ENCODE peak calls at places on chromosome 7, in five cellular contexts. X is right atrium auricular region, Q is psoas muscle, L is OCI-LY7, A is thoracic aorta. S is an unnamed sample.

GRCh38 chr7:156334636-156335035 is 305.9 kb upstream of the RNF32 start:
- DNase-seq in L (no peak), Q (no peak), X (no peak), A (no peak), S (no peak)

GRCh38 chr7:4681218-4681851 is 760 bp upstream of the FOXK1 start:
- DNase-seq in X (no peak), A (no peak), Q (no peak), L (peak; percentile 6), S (no peak)

GRCh38 chr7:158473238-158473637 is 114.4 kb downstream of the PTPRN2 start:
- DNase-seq in L (no peak), X (no peak), A (no peak), Q (no peak), S (no peak)

GRCh38 chr7:19930051-19930450 is 156.6 kb upstream of the TMEM196 start:
- DNase-seq in L (no peak), Q (no peak), X (no peak), A (no peak), S (no peak)

GRCh38 chr7:82542665-82543064 is 99.1 kb upstream of the CACNA2D1 start:
- DNase-seq in X (no peak), L (no peak), Q (no peak), A (no peak), S (no peak)

GRCh38 chr7:65216469-65216868 is 157.2 kb upstream of the ZNF92 start:
- DNase-seq in A (no peak), X (no peak), Q (no peak), L (peak; percentile 83), S (peak; percentile 90)

GRCh38 chr7:15085361-15085760 is 182.8 kb upstream of the DGKB start:
- DNase-seq in L (no peak), A (no peak), X (no peak), Q (no peak), S (no peak)

GRCh38 chr7:45084336-45084735 is 4.4 kb downstream of the NACAD start:
- DNase-seq in L (no peak), Q (no peak), A (no peak), X (no peak), S (no peak)

GRCh38 chr7:1974714-1975113 is 258.0 kb downstream of the MAD1L1 start:
- DNase-seq in X (no peak), L (no peak), Q (peak; percentile 13), A (no peak), S (no peak)

GRCh38 chr7:141263508-141263907 is 189.6 kb downstream of the TMEM178B start:
- DNase-seq in Q (no peak), A (no peak), X (no peak), L (no peak), S (no peak)

GRCh38 chr7:37820708-37821468 is 27.5 kb upstream of the NME8 start:
- DNase-seq in A (no peak), X (no peak), Q (no peak), L (no peak), S (no peak)

GRCh38 chr7:37822946-37823345 is 25.5 kb upstream of the NME8 start:
- DNase-seq in Q (no peak), X (no peak), L (no peak), A (no peak), S (no peak)

GRCh38 chr7:37826825-37827224 is 21.6 kb upstream of the NME8 start:
- DNase-seq in L (no peak), Q (no peak), A (no peak), X (no peak), S (no peak)

DNA sequence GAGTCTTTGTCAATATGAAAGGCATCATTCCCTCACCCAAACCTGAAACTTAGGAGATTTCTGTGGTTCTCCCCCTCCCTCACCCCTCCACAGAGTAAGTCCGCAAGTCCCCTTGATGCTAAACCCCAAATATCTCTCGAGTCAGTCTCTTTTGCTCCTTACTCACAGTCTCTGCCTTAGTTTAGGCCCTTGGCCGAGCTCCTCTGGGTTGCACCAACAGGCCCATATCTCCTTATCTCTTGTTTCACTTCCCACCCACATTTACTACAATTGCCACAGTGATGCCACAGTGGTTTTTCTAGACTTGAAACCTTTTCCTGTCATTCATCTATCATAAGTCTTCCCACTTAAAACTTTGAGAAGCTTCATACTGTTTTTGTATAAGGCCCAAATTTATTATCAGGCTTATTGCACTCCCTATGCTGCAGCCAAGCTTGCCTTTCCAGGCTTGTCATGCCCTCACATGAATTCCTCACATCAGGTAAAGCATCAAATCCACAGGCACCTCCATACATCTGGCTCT is 23.3 kb upstream of the NME8 start:
- DNase-seq in A (no peak), L (no peak), X (no peak), Q (no peak), S (no peak)
- H3K4me1 ChIP-seq in A (no peaks in the 10 kb centered on the region), L (no peaks in the 10 kb centered on the region), X (no peaks in the 10 kb centered on the region), Q (no peaks in the 10 kb centered on the region), S (no peaks in the 10 kb centered on the region)

DNA sequence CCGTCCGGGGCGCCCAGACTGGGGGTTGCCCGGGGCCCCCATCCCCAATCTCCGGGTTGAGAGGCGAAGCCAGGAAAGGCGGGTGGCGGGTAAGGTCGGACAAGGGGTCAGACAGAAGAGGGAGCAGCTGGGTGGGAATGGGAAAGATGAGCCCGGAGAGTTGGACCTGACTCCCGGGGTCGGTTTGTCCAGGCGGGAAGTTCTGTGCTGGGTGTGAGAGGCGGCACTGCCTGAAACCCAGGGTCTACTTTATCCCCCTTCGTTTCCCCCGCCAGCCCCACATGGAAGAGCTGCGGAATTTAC is 675 bp downstream of the SLC4A2 start:
- DNase-seq in X (no peak), A (no peak), Q (no peak), L (no peak), S (peak; percentile 86)
- TF ChIP-seq CTCF in X (no peak), A (no peak), Q (no peak), L (peak; percentile 14), S (peak; percentile 39)

GRCh38 chr7:115763347-115763746 is 267.2 kb downstream of the TFEC start:
- DNase-seq in Q (no peak), A (no peak), L (no peak), X (no peak), S (peak; percentile 71)
- H3K4me1 ChIP-seq in Q (no peaks in the 10 kb centered on the region), A (no peaks in the 10 kb centered on the region), L (no peaks in the 10 kb centered on the region), X (no peaks in the 10 kb centered on the region), S (no peaks in the 10 kb centered on the region)

GRCh38 chr7:117338020-117338419 is 15.2 kb upstream of the WNT2 start:
- DNase-seq in X (no peak), Q (no peak), A (no peak), L (no peak), S (no peak)
- TF ChIP-seq CTCF in X (no peak), Q (no peak), A (no peak), L (no peak), S (no peak)

GRCh38 chr7:131627589-131628212 is 71.3 kb upstream of the PODXL start:
- DNase-seq in A (no peak), Q (no peak), L (no peak), X (no peak), S (peak; percentile 41)
- H3K4me1 ChIP-seq in A (no peaks in the 10 kb centered on the region), Q (no peaks in the 10 kb centered on the region), L (no peaks in the 10 kb centered on the region), X (no peaks in the 10 kb centered on the region), S (peaks cover 25% of the 10 kb centered on the region)

S was measured in endodermal cell.